ENCODE peak calls at places on chromosome 1, in nine cellular contexts. W is activated T-cell treated with anti-CD3 and anti-CD28 coated beads, Interleukin-2, amount 50 U/mL, for 4 hours; D is left lung; V is heart right ventricle; O is activated CD8-positive, alpha-beta T cell treated with anti-CD3 and anti-CD28 coated beads, Interleukin-2, amount 10 ng/mL, durations not matched to agents 7 days and 5 days; U is HepG2; M is gastrocnemius medialis; K is CD4-positive, alpha-beta T cell; F is effector memory CD8-positive, alpha-beta T cell. G is an unnamed sample.

GRCh38 chr1:66439028-66439427 is 94.9 kb upstream of the SGIP1 start:
- ATAC-seq in M (no peak), W (peak; percentile 8), D (peak; percentile 53), O (no peak), F (no peak), V (no peak), K (no peak), U (no peak), G (peak; percentile 53)

GRCh38 chr1:15088146-15089025 is 65.2 kb upstream of the TMEM51 start:
- ATAC-seq in D (no peak), K (no peak), M (no peak), V (no peak), U (no peak), W (no peak), F (no peak), O (no peak), G (no peak)

GRCh38 chr1:171248309-171248708 is at the start of gene FMO1:
- ATAC-seq in V (no peak), D (no peak), W (no peak), K (no peak), F (no peak), O (no peak), M (no peak), U (no peak), G (no peak)

GRCh38 chr1:215140135-215140534 is 57.6 kb downstream of the KCNK2 start:
- ATAC-seq in D (no peak), M (no peak), W (no peak), O (no peak), F (no peak), K (no peak), U (no peak), V (no peak), G (no peak)

GRCh38 chr1:23521588-23521987 is 9.4 kb downstream of the E2F2 start:
- ATAC-seq in O (no peak), K (no peak), D (no peak), M (no peak), F (no peak), W (no peak), V (no peak), U (peak; percentile 38), G (no peak)

GRCh38 chr1:41868241-41868953 is 50.3 kb downstream of the HIVEP3 start:
- ATAC-seq in F (peak; percentile 54), M (no peak), D (no peak), O (peak; percentile 97), V (no peak), K (peak; percentile 37), U (no peak), W (peak; percentile 71), G (peak; percentile 38)

GRCh38 chr1:60833173-60833572 is 249.2 kb upstream of the NFIA start:
- ATAC-seq in W (no peak), D (no peak), K (no peak), U (peak; percentile 44), O (no peak), F (peak; percentile 36), V (peak; percentile 74), M (no peak), G (no peak)

GRCh38 chr1:54580856-54581550 is 33.0 kb downstream of the ACOT11 start:
- ATAC-seq in W (no peak), F (no peak), V (no peak), M (peak; percentile 4), K (no peak), U (no peak), O (no peak), D (no peak), G (no peak)

GRCh38 chr1:165143437-165144065 is 213.0 kb downstream of the LMX1A start:
- ATAC-seq in D (peak; percentile 51), U (peak; percentile 72), K (no peak), F (no peak), V (no peak), M (no peak), W (no peak), O (no peak), G (peak; percentile 50)

GRCh38 chr1:204578867-204579664 is 62.9 kb downstream of the MDM4 start:
- ATAC-seq in O (peak; percentile 80), U (no peak), D (peak; percentile 60), K (peak; percentile 55), M (no peak), V (peak; percentile 54), F (peak; percentile 31), W (peak; percentile 80), G (peak; percentile 14)

GRCh38 chr1:209545423-209545822 is 38.1 kb upstream of the CAMK1G start:
- ATAC-seq in K (no peak), F (no peak), O (no peak), W (no peak), M (no peak), U (no peak), D (no peak), V (no peak), G (no peak)

G was measured in esophagus mucosa.